ENCODE peak calls at places on chromosome 22, in five cellular contexts. A is HFF-Myc; M is pancreas; X is HEK293T; B is stimulated activated CD4-positive, alpha-beta T cell treated with anti-CD3 and anti-CD28 coated beads, Interleukin-4, amount 100 ng/mL, for 48 hours. P is an unnamed sample.

GRCh38 chr22:25845985-25846745 is 104.2 kb downstream of the MYO18B start:
- DNase-seq in M (no peak), X (no peak), B (no peak), A (no peak), P (no peak)

GRCh38 chr22:47397673-47398072 is 635.2 kb downstream of the TBC1D22A start:
- DNase-seq in M (no peak), X (no peak), A (no peak), B (no peak), P (no peak)

GRCh38 chr22:48332438-48333322 is 1495.0 kb downstream of the BRD1 start:
- DNase-seq in A (no peak), B (no peak), M (no peak), X (no peak), P (no peak)

GRCh38 chr22:31084811-31085492 is 3.8 kb downstream of the SMTN start:
- DNase-seq in B (peak; percentile 83), X (no peak), A (no peak), M (peak; percentile 78), P (peak; percentile 69)

GRCh38 chr22:41094036-41094435 is 1.6 kb downstream of the EP300 start:
- DNase-seq in M (no peak), A (no peak), B (no peak), X (no peak), P (no peak)

GRCh38 chr22:48760481-48761238 is 1067.0 kb downstream of the BRD1 start:
- DNase-seq in X (no peak), B (no peak), M (peak; percentile 7), A (no peak), P (no peak)

GRCh38 chr22:21567456-21568206 is at the start of gene UBE2L3:
- DNase-seq in X (peak; percentile 95), M (peak; percentile 86), B (peak; percentile 78), A (peak; percentile 17), P (peak; percentile 86)

GRCh38 chr22:27835446-27835845 is 33.9 kb upstream of the MN1 start:
- DNase-seq in M (no peak), A (no peak), B (no peak), X (no peak), P (no peak)

GRCh38 chr22:46812034-46812605 is 49.7 kb downstream of the TBC1D22A start:
- DNase-seq in X (no peak), B (no peak), A (no peak), M (no peak), P (no peak)

GRCh38 chr22:27754247-27754887 is 47.2 kb downstream of the MN1 start:
- DNase-seq in A (no peak), X (no peak), M (no peak), B (no peak), P (peak; percentile 80)

GRCh38 chr22:50308597-50308935 is 1.1 kb upstream of the PLXNB2 start:
- DNase-seq in A (no peak), X (no peak), M (peak; percentile 74), B (no peak), P (peak; percentile 91)

GRCh38 chr22:43385770-43386641 is 25.8 kb upstream of the MPPED1 start:
- DNase-seq in A (peak; percentile 17), X (peak; percentile 90), B (peak; percentile 61), M (peak; percentile 63), P (peak; percentile 73)

GRCh38 chr22:46673677-46674236 is 53.6 kb downstream of the GRAMD4 start:
- DNase-seq in X (no peak), A (no peak), B (no peak), M (no peak), P (no peak)

GRCh38 chr22:24894220-24894975 is 52.1 kb downstream of the LHFPL7 start:
- DNase-seq in B (no peak), M (peak; percentile 92), A (peak; percentile 91), X (no peak), P (peak; percentile 85)

GRCh38 chr22:33109532-33110148 is 51.5 kb upstream of the SYN3 start:
- DNase-seq in M (no peak), B (no peak), A (no peak), X (no peak), P (no peak)

GRCh38 chr22:20526628-20527355 is 19.4 kb downstream of the MED15 start:
- DNase-seq in B (no peak), M (no peak), A (peak; percentile 52), X (peak; percentile 11), P (no peak)

GRCh38 chr22:30116362-30117117 is 36.3 kb downstream of the HORMAD2 start:
- DNase-seq in A (no peak), X (no peak), M (no peak), B (no peak), P (no peak)

GRCh38 chr22:34885852-34886251 is 180.1 kb upstream of the ISX start:
- DNase-seq in M (no peak), A (no peak), B (no peak), X (no peak), P (no peak)

GRCh38 chr22:22519591-22519990 is 479 bp downstream of the ZNF280A start:
- DNase-seq in A (no peak), X (no peak), M (no peak), B (no peak), P (no peak)

GRCh38 chr22:37752189-37753061 is 55.3 kb upstream of the GCAT start:
- DNase-seq in B (no peak), M (peak; percentile 85), X (no peak), A (peak; percentile 90), P (peak; percentile 93)

GRCh38 chr22:26650722-26651421 is 6.5 kb upstream of the MIAT start:
- DNase-seq in A (no peak), X (no peak), M (no peak), B (no peak), P (no peak)

GRCh38 chr22:39530136-39530535 is 2.4 kb downstream of the RPS19BP1 start:
- DNase-seq in A (no peak), M (no peak), B (no peak), X (no peak), P (no peak)

GRCh38 chr22:35306350-35306967 is 6.8 kb downstream of the TOM1 start:
- DNase-seq in X (no peak), A (no peak), M (no peak), B (no peak), P (peak; percentile 60)

GRCh38 chr22:28019881-28020861 is 101.1 kb upstream of the PITPNB start:
- DNase-seq in A (no peak), X (peak; percentile 89), M (peak; percentile 54), B (peak; percentile 67), P (peak; percentile 93)

P was measured in SJCRH30.